ENCODE peak calls at places on chromosomes 1 and 21, in five cellular contexts. One of them, this sample, is unnamed.

GRCh38 chr1:10727703-10728348 is 68.6 kb downstream of the CASZ1 start:
- DNase-seq in fibroblast of lung: no peak
- DNase-seq in hippocampal formation: no peak
- DNase-seq in AG10803: no peak
- DNase-seq in stimulated activated CD4-positive, alpha-beta T cell treated with anti-CD3 and anti-CD28 coated beads, Interleukin-12 subunit alpha, Interleukin-12 subunit beta, amount 100 ng/mL, for 24 hours: no peak
- DNase-seq in this sample: no peak

GRCh38 chr1:28437260-28437923 is 67.9 kb downstream of the PHACTR4 start:
- DNase-seq in fibroblast of lung: peak; percentile 85
- DNase-seq in hippocampal formation: no peak
- DNase-seq in AG10803: peak; percentile 87
- DNase-seq in stimulated activated CD4-positive, alpha-beta T cell treated with anti-CD3 and anti-CD28 coated beads, Interleukin-12 subunit alpha, Interleukin-12 subunit beta, amount 100 ng/mL, for 24 hours: no peak
- DNase-seq in this sample: no peak

GRCh38 chr1:187928288-187928687 is 1099.5 kb downstream of the PLA2G4A start:
- DNase-seq in fibroblast of lung: peak; percentile 48
- DNase-seq in hippocampal formation: peak; percentile 0
- DNase-seq in AG10803: no peak
- DNase-seq in stimulated activated CD4-positive, alpha-beta T cell treated with anti-CD3 and anti-CD28 coated beads, Interleukin-12 subunit alpha, Interleukin-12 subunit beta, amount 100 ng/mL, for 24 hours: no peak
- DNase-seq in this sample: no peak

GRCh38 chr1:150149490-150150453 is at the start of gene PLEKHO1:
- DNase-seq in fibroblast of lung: peak; percentile 89
- DNase-seq in hippocampal formation: peak; percentile 55
- DNase-seq in AG10803: peak; percentile 74
- DNase-seq in stimulated activated CD4-positive, alpha-beta T cell treated with anti-CD3 and anti-CD28 coated beads, Interleukin-12 subunit alpha, Interleukin-12 subunit beta, amount 100 ng/mL, for 24 hours: peak; percentile 57
- DNase-seq in this sample: peak; percentile 57

GRCh38 chr1:50172299-50172698 is 63.6 kb downstream of the ELAVL4 start:
- DNase-seq in fibroblast of lung: no peak
- DNase-seq in hippocampal formation: no peak
- DNase-seq in AG10803: no peak
- DNase-seq in stimulated activated CD4-positive, alpha-beta T cell treated with anti-CD3 and anti-CD28 coated beads, Interleukin-12 subunit alpha, Interleukin-12 subunit beta, amount 100 ng/mL, for 24 hours: no peak
- DNase-seq in this sample: no peak

GRCh38 chr1:30225336-30225735 is 498.0 kb downstream of the MATN1 start:
- DNase-seq in fibroblast of lung: no peak
- DNase-seq in hippocampal formation: no peak
- DNase-seq in AG10803: no peak
- DNase-seq in stimulated activated CD4-positive, alpha-beta T cell treated with anti-CD3 and anti-CD28 coated beads, Interleukin-12 subunit alpha, Interleukin-12 subunit beta, amount 100 ng/mL, for 24 hours: no peak
- DNase-seq in this sample: no peak

GRCh38 chr1:224510880-224511645 is 76.5 kb upstream of the WDR26 start:
- DNase-seq in fibroblast of lung: peak; percentile 69
- DNase-seq in hippocampal formation: no peak
- DNase-seq in AG10803: peak; percentile 64
- DNase-seq in stimulated activated CD4-positive, alpha-beta T cell treated with anti-CD3 and anti-CD28 coated beads, Interleukin-12 subunit alpha, Interleukin-12 subunit beta, amount 100 ng/mL, for 24 hours: no peak
- DNase-seq in this sample: no peak

GRCh38 chr1:50968884-50969610 is 998 bp upstream of the CDKN2C start:
- DNase-seq in fibroblast of lung: peak; percentile 45
- DNase-seq in hippocampal formation: peak; percentile 64
- DNase-seq in AG10803: peak; percentile 22
- DNase-seq in stimulated activated CD4-positive, alpha-beta T cell treated with anti-CD3 and anti-CD28 coated beads, Interleukin-12 subunit alpha, Interleukin-12 subunit beta, amount 100 ng/mL, for 24 hours: peak; percentile 4
- DNase-seq in this sample: peak; percentile 91

GRCh38 chr1:229886636-229887035 is 180.4 kb upstream of the GALNT2 start:
- DNase-seq in fibroblast of lung: no peak
- DNase-seq in hippocampal formation: no peak
- DNase-seq in AG10803: no peak
- DNase-seq in stimulated activated CD4-positive, alpha-beta T cell treated with anti-CD3 and anti-CD28 coated beads, Interleukin-12 subunit alpha, Interleukin-12 subunit beta, amount 100 ng/mL, for 24 hours: no peak
- DNase-seq in this sample: no peak

GRCh38 chr1:36881541-36881940 is 152.8 kb downstream of the GRIK3 start:
- DNase-seq in fibroblast of lung: no peak
- DNase-seq in hippocampal formation: no peak
- DNase-seq in AG10803: no peak
- DNase-seq in stimulated activated CD4-positive, alpha-beta T cell treated with anti-CD3 and anti-CD28 coated beads, Interleukin-12 subunit alpha, Interleukin-12 subunit beta, amount 100 ng/mL, for 24 hours: no peak
- DNase-seq in this sample: no peak

GRCh38 chr1:54549181-54549924 is 1.3 kb downstream of the ACOT11 start:
- DNase-seq in fibroblast of lung: no peak
- DNase-seq in hippocampal formation: no peak
- DNase-seq in AG10803: no peak
- DNase-seq in stimulated activated CD4-positive, alpha-beta T cell treated with anti-CD3 and anti-CD28 coated beads, Interleukin-12 subunit alpha, Interleukin-12 subunit beta, amount 100 ng/mL, for 24 hours: no peak
- DNase-seq in this sample: no peak

GRCh38 chr1:57124768-57125446 is 159.1 kb upstream of the C8B start:
- DNase-seq in fibroblast of lung: peak; percentile 71
- DNase-seq in hippocampal formation: no peak
- DNase-seq in AG10803: peak; percentile 33
- DNase-seq in stimulated activated CD4-positive, alpha-beta T cell treated with anti-CD3 and anti-CD28 coated beads, Interleukin-12 subunit alpha, Interleukin-12 subunit beta, amount 100 ng/mL, for 24 hours: no peak
- DNase-seq in this sample: no peak

GRCh38 chr1:171740987-171741871 is 636 bp downstream of the VAMP4 start:
- DNase-seq in fibroblast of lung: peak; percentile 31
- DNase-seq in hippocampal formation: peak; percentile 51
- DNase-seq in AG10803: peak; percentile 27
- DNase-seq in stimulated activated CD4-positive, alpha-beta T cell treated with anti-CD3 and anti-CD28 coated beads, Interleukin-12 subunit alpha, Interleukin-12 subunit beta, amount 100 ng/mL, for 24 hours: no peak
- DNase-seq in this sample: peak; percentile 35

GRCh38 chr1:155137129-155137528 is 1.5 kb downstream of the SLC50A1 start:
- DNase-seq in fibroblast of lung: no peak
- DNase-seq in hippocampal formation: no peak
- DNase-seq in AG10803: no peak
- DNase-seq in stimulated activated CD4-positive, alpha-beta T cell treated with anti-CD3 and anti-CD28 coated beads, Interleukin-12 subunit alpha, Interleukin-12 subunit beta, amount 100 ng/mL, for 24 hours: no peak
- DNase-seq in this sample: no peak

GRCh38 chr21:42540396-42540795 is 26.7 kb downstream of the SLC37A1 start:
- DNase-seq in fibroblast of lung: no peak
- DNase-seq in hippocampal formation: no peak
- DNase-seq in AG10803: no peak
- DNase-seq in stimulated activated CD4-positive, alpha-beta T cell treated with anti-CD3 and anti-CD28 coated beads, Interleukin-12 subunit alpha, Interleukin-12 subunit beta, amount 100 ng/mL, for 24 hours: no peak
- DNase-seq in this sample: no peak

GRCh38 chr1:224127925-224128819 is 14.3 kb downstream of the FBXO28 start:
- DNase-seq in fibroblast of lung: peak; percentile 69
- DNase-seq in hippocampal formation: no peak
- DNase-seq in AG10803: peak; percentile 51
- DNase-seq in stimulated activated CD4-positive, alpha-beta T cell treated with anti-CD3 and anti-CD28 coated beads, Interleukin-12 subunit alpha, Interleukin-12 subunit beta, amount 100 ng/mL, for 24 hours: no peak
- DNase-seq in this sample: no peak

GRCh38 chr1:178151831-178152230 is 57.9 kb downstream of the RASAL2 start:
- DNase-seq in fibroblast of lung: no peak
- DNase-seq in hippocampal formation: no peak
- DNase-seq in AG10803: no peak
- DNase-seq in stimulated activated CD4-positive, alpha-beta T cell treated with anti-CD3 and anti-CD28 coated beads, Interleukin-12 subunit alpha, Interleukin-12 subunit beta, amount 100 ng/mL, for 24 hours: no peak
- DNase-seq in this sample: no peak

GRCh38 chr1:50436489-50436888 is 13.2 kb upstream of the DMRTA2 start:
- DNase-seq in fibroblast of lung: no peak
- DNase-seq in hippocampal formation: no peak
- DNase-seq in AG10803: no peak
- DNase-seq in stimulated activated CD4-positive, alpha-beta T cell treated with anti-CD3 and anti-CD28 coated beads, Interleukin-12 subunit alpha, Interleukin-12 subunit beta, amount 100 ng/mL, for 24 hours: no peak
- DNase-seq in this sample: no peak

GRCh38 chr1:215476541-215476940 is 90.6 kb upstream of the KCTD3 start:
- DNase-seq in fibroblast of lung: peak; percentile 75
- DNase-seq in hippocampal formation: no peak
- DNase-seq in AG10803: peak; percentile 63
- DNase-seq in stimulated activated CD4-positive, alpha-beta T cell treated with anti-CD3 and anti-CD28 coated beads, Interleukin-12 subunit alpha, Interleukin-12 subunit beta, amount 100 ng/mL, for 24 hours: no peak
- DNase-seq in this sample: no peak

GRCh38 chr1:54356680-54357147 is 49.5 kb downstream of the SSBP3 start:
- DNase-seq in fibroblast of lung: no peak
- DNase-seq in hippocampal formation: no peak
- DNase-seq in AG10803: no peak
- DNase-seq in stimulated activated CD4-positive, alpha-beta T cell treated with anti-CD3 and anti-CD28 coated beads, Interleukin-12 subunit alpha, Interleukin-12 subunit beta, amount 100 ng/mL, for 24 hours: peak; percentile 11
- DNase-seq in this sample: no peak

GRCh38 chr1:168083456-168084325 is 53.0 kb downstream of the GPR161 start:
- DNase-seq in fibroblast of lung: no peak
- DNase-seq in hippocampal formation: no peak
- DNase-seq in AG10803: no peak
- DNase-seq in stimulated activated CD4-positive, alpha-beta T cell treated with anti-CD3 and anti-CD28 coated beads, Interleukin-12 subunit alpha, Interleukin-12 subunit beta, amount 100 ng/mL, for 24 hours: no peak
- DNase-seq in this sample: no peak

GRCh38 chr21:26148071-26148470 is 22.5 kb downstream of the APP start:
- DNase-seq in fibroblast of lung: no peak
- DNase-seq in hippocampal formation: no peak
- DNase-seq in AG10803: peak; percentile 44
- DNase-seq in stimulated activated CD4-positive, alpha-beta T cell treated with anti-CD3 and anti-CD28 coated beads, Interleukin-12 subunit alpha, Interleukin-12 subunit beta, amount 100 ng/mL, for 24 hours: no peak
- DNase-seq in this sample: no peak

GRCh38 chr1:2594001-2594640 is 7.5 kb downstream of the PRXL2B start:
- DNase-seq in fibroblast of lung: peak; percentile 13
- DNase-seq in hippocampal formation: no peak
- DNase-seq in AG10803: peak; percentile 16
- DNase-seq in stimulated activated CD4-positive, alpha-beta T cell treated with anti-CD3 and anti-CD28 coated beads, Interleukin-12 subunit alpha, Interleukin-12 subunit beta, amount 100 ng/mL, for 24 hours: no peak
- DNase-seq in this sample: peak; percentile 16

GRCh38 chr1:208248254-208248935 is 4.2 kb upstream of the PLXNA2 start:
- DNase-seq in fibroblast of lung: no peak
- DNase-seq in hippocampal formation: no peak
- DNase-seq in AG10803: no peak
- DNase-seq in stimulated activated CD4-positive, alpha-beta T cell treated with anti-CD3 and anti-CD28 coated beads, Interleukin-12 subunit alpha, Interleukin-12 subunit beta, amount 100 ng/mL, for 24 hours: no peak
- DNase-seq in this sample: no peak

GRCh38 chr1:71565267-71565666 is 484.4 kb upstream of the ZRANB2 start:
- DNase-seq in fibroblast of lung: peak; percentile 42
- DNase-seq in hippocampal formation: no peak
- DNase-seq in AG10803: peak; percentile 63
- DNase-seq in stimulated activated CD4-positive, alpha-beta T cell treated with anti-CD3 and anti-CD28 coated beads, Interleukin-12 subunit alpha, Interleukin-12 subunit beta, amount 100 ng/mL, for 24 hours: no peak
- DNase-seq in this sample: no peak

GRCh38 chr1:8116892-8117262 is 90.8 kb upstream of the ERRFI1 start:
- DNase-seq in fibroblast of lung: peak; percentile 90
- DNase-seq in hippocampal formation: no peak
- DNase-seq in AG10803: peak; percentile 80
- DNase-seq in stimulated activated CD4-positive, alpha-beta T cell treated with anti-CD3 and anti-CD28 coated beads, Interleukin-12 subunit alpha, Interleukin-12 subunit beta, amount 100 ng/mL, for 24 hours: no peak
- DNase-seq in this sample: no peak

GRCh38 chr1:161117681-161118581 is at the start of the genes NIT1 and PFDN2:
- DNase-seq in fibroblast of lung: peak; percentile 87
- DNase-seq in hippocampal formation: peak; percentile 74
- DNase-seq in AG10803: peak; percentile 77
- DNase-seq in stimulated activated CD4-positive, alpha-beta T cell treated with anti-CD3 and anti-CD28 coated beads, Interleukin-12 subunit alpha, Interleukin-12 subunit beta, amount 100 ng/mL, for 24 hours: peak; percentile 79
- DNase-seq in this sample: peak; percentile 77